ENCODE peak calls at places on chromosomes 6 and 20, in ten cellular contexts. B, E, C, L, Z, D, Y, N, W and U are unnamed samples.

GRCh38 chr6:134802426-134803058 is 147.4 kb downstream of the ALDH8A1 start:
- DNase-seq in B (no peak), E (no peak), C (no peak), L (no peak), Z (no peak), D (peak; percentile 79), Y (no peak), N (no peak), W (no peak), U (no peak)

GRCh38 chr6:6471276-6471675 is 117.2 kb upstream of the LY86 start:
- DNase-seq in B (no peak), E (no peak), C (no peak), L (no peak), Z (no peak), D (no peak), Y (no peak), N (no peak), W (no peak), U (no peak)

GRCh38 chr20:63173552-63174191 is 42.3 kb downstream of the YTHDF1 start:
- DNase-seq in B (no peak), E (no peak), C (no peak), L (no peak), Z (no peak), D (no peak), Y (no peak), N (no peak), W (no peak), U (no peak)

GRCh38 chr6:25899580-25900408 is 25.8 kb upstream of the SLC17A3 start:
- DNase-seq in B (no peak), E (no peak), C (no peak), L (no peak), Z (no peak), D (no peak), Y (no peak), N (no peak), W (no peak), U (no peak)

GRCh38 chr20:13021205-13021970 is 12.6 kb downstream of the SPTLC3 start:
- DNase-seq in B (no peak), E (no peak), C (no peak), L (no peak), Z (no peak), D (no peak), Y (no peak), N (no peak), W (no peak), U (no peak)

GRCh38 chr6:45416700-45417099 is 39.0 kb upstream of the SUPT3H start:
- DNase-seq in B (no peak), E (no peak), C (no peak), L (no peak), Z (no peak), D (peak; percentile 31), Y (no peak), N (peak; percentile 70), W (no peak), U (no peak)

GRCh38 chr20:50534567-50534966 is 24.4 kb downstream of the PTPN1 start:
- DNase-seq in B (no peak), E (no peak), C (peak; percentile 65), L (peak; percentile 58), Z (no peak), D (peak; percentile 87), Y (no peak), N (peak; percentile 35), W (no peak), U (peak; percentile 85)

GRCh38 chr6:44849829-44850228 is 462.3 kb downstream of the CDC5L start:
- DNase-seq in B (no peak), E (no peak), C (no peak), L (no peak), Z (no peak), D (no peak), Y (no peak), N (no peak), W (no peak), U (no peak)

GRCh38 chr6:45791181-45791580 is 224.5 kb downstream of the CLIC5 start:
- DNase-seq in B (no peak), E (no peak), C (peak; percentile 27), L (no peak), Z (no peak), D (peak; percentile 38), Y (no peak), N (no peak), W (no peak), U (no peak)

GRCh38 chr6:39917329-39917728 is 16.9 kb downstream of the MOCS1 start:
- DNase-seq in B (no peak), E (no peak), C (no peak), L (no peak), Z (no peak), D (no peak), Y (no peak), N (no peak), W (no peak), U (no peak)

GRCh38 chr6:81169166-81169565 is 583.3 kb downstream of the TENT5A start:
- DNase-seq in B (no peak), E (no peak), C (no peak), L (no peak), Z (no peak), D (peak; percentile 81), Y (no peak), N (peak; percentile 9), W (no peak), U (no peak)

GRCh38 chr20:4780245-4780644 is 58.5 kb downstream of the PRND start:
- DNase-seq in B (no peak), E (no peak), C (no peak), L (no peak), Z (no peak), D (no peak), Y (peak; percentile 22), N (no peak), W (no peak), U (no peak)

GRCh38 chr6:138410048-138410735 is 6.2 kb downstream of the HEBP2 start:
- DNase-seq in B (no peak), E (no peak), C (no peak), L (peak; percentile 92), Z (no peak), D (no peak), Y (no peak), N (peak; percentile 56), W (no peak), U (peak; percentile 49)

GRCh38 chr6:46170357-46171289 is at the start of gene ENPP5:
- DNase-seq in B (peak; percentile 73), E (peak; percentile 41), C (no peak), L (peak; percentile 82), Z (peak; percentile 67), D (no peak), Y (peak; percentile 70), N (no peak), W (peak; percentile 47), U (no peak)

GRCh38 chr6:154039231-154039842 is at the start of gene OPRM1:
- DNase-seq in B (peak; percentile 16), E (peak; percentile 8), C (no peak), L (peak; percentile 15), Z (peak; percentile 2), D (peak; percentile 4), Y (peak; percentile 3), N (no peak), W (peak; percentile 36), U (no peak)

GRCh38 chr6:24494726-24495515 is at the start of gene ALDH5A1:
- DNase-seq in B (peak; percentile 76), E (peak; percentile 64), C (no peak), L (peak; percentile 50), Z (peak; percentile 79), D (peak; percentile 54), Y (peak; percentile 83), N (peak; percentile 23), W (peak; percentile 88), U (no peak)